ENCODE peak calls at places on chromosome 5, in six cellular contexts. T is mesenchymal stem cell, K is dorsolateral prefrontal cortex, I is tibial artery, L is A549, C is choroid plexus epithelial cell. A is an unnamed sample.

GRCh38 chr5:123036391-123037103 is at the start of gene PPIC:
- DNase-seq in T (peak), K (no peak), I (peak), L (peak), C (peak), A (no peak)

GRCh38 chr5:73066466-73066865 is 53.9 kb upstream of the TMEM171 start:
- DNase-seq in T (peak), K (no peak), I (no peak), L (no peak), C (peak), A (peak)

GRCh38 chr5:3092211-3092610 is 340.7 kb upstream of the IRX2 start:
- DNase-seq in T (no peak), K (no peak), I (no peak), L (no peak), C (no peak), A (peak)

GRCh38 chr5:134028496-134028895 is 23.7 kb upstream of the VDAC1 start:
- DNase-seq in T (no peak), K (no peak), I (no peak), L (no peak), C (no peak), A (no peak)

GRCh38 chr5:77772729-77773128 is 3.4 kb downstream of the TBCA start:
- DNase-seq in T (no peak), K (no peak), I (no peak), L (no peak), C (no peak), A (no peak)

GRCh38 chr5:14296533-14297331 is 153.6 kb downstream of the TRIO start:
- DNase-seq in T (no peak), K (no peak), I (no peak), L (no peak), C (no peak), A (no peak)

GRCh38 chr5:16931334-16932110 is 4.6 kb downstream of the MYO10 start:
- DNase-seq in T (no peak), K (no peak), I (no peak), L (no peak), C (peak), A (no peak)

GRCh38 chr5:33794550-33795300 is 97.1 kb downstream of the ADAMTS12 start:
- DNase-seq in T (peak), K (no peak), I (no peak), L (no peak), C (peak), A (no peak)

GRCh38 chr5:172453206-172453985 is 929 bp downstream of the SH3PXD2B start:
- DNase-seq in T (peak), K (peak), I (peak), L (peak), C (peak), A (no peak)

GRCh38 chr5:5116953-5117352 is 23.2 kb upstream of the ADAMTS16 start:
- DNase-seq in T (no peak), K (no peak), I (no peak), L (no peak), C (no peak), A (no peak)

GRCh38 chr5:166699616-166700015 is 1591.8 kb upstream of the WWC1 start:
- DNase-seq in T (no peak), K (no peak), I (no peak), L (no peak), C (no peak), A (no peak)

GRCh38 chr5:122170630-122171029 is 41.3 kb downstream of the ZNF474 start:
- DNase-seq in T (no peak), K (no peak), I (no peak), L (no peak), C (peak), A (no peak)

GRCh38 chr5:35974570-35974969 is 16.6 kb downstream of the UGT3A1 start:
- DNase-seq in T (no peak), K (no peak), I (no peak), L (no peak), C (no peak), A (no peak)

GRCh38 chr5:173917788-173918786 is 29.9 kb downstream of the CPEB4 start:
- DNase-seq in T (peak), K (no peak), I (peak), L (peak), C (peak), A (peak)

GRCh38 chr5:135625061-135625460 is 46.3 kb upstream of the CXCL14 start:
- DNase-seq in T (no peak), K (no peak), I (no peak), L (no peak), C (no peak), A (no peak)

GRCh38 chr5:123964916-123965315 is 452.9 kb downstream of the CSNK1G3 start:
- DNase-seq in T (no peak), K (no peak), I (no peak), L (no peak), C (no peak), A (no peak)

GRCh38 chr5:148427370-148428042 is 43.7 kb downstream of the FBXO38 start:
- DNase-seq in T (no peak), K (no peak), I (no peak), L (no peak), C (no peak), A (no peak)

GRCh38 chr5:127936439-127936972 is 147.1 kb upstream of the SLC12A2 start:
- DNase-seq in T (no peak), K (no peak), I (no peak), L (no peak), C (no peak), A (peak)

GRCh38 chr5:180082633-180083420 is 11.3 kb upstream of the RNF130 start:
- DNase-seq in T (no peak), K (no peak), I (no peak), L (no peak), C (no peak), A (no peak)

GRCh38 chr5:160930361-160930760 is 78.3 kb upstream of the ATP10B start:
- DNase-seq in T (no peak), K (no peak), I (no peak), L (no peak), C (peak), A (no peak)

GRCh38 chr5:3351581-3352442 is 243.8 kb upstream of the IRX1 start:
- DNase-seq in T (no peak), K (no peak), I (peak), L (no peak), C (no peak), A (no peak)

GRCh38 chr5:35031276-35031675 is 16.5 kb downstream of the AGXT2 start:
- DNase-seq in T (peak), K (no peak), I (no peak), L (no peak), C (peak), A (no peak)

GRCh38 chr5:86971034-86971511 is 296.6 kb upstream of the RASA1 start:
- DNase-seq in T (peak), K (no peak), I (no peak), L (no peak), C (peak), A (peak)

GRCh38 chr5:1448511-1449011 is 3.3 kb upstream of the SLC6A3 start:
- DNase-seq in T (no peak), K (no peak), I (peak), L (no peak), C (no peak), A (no peak)

GRCh38 chr5:131109540-131110255 is 55.4 kb downstream of the HINT1 start:
- DNase-seq in T (peak), K (no peak), I (no peak), L (peak), C (peak), A (peak)

GRCh38 chr5:95984287-95984938 is 22.8 kb upstream of the ELL2 start:
- DNase-seq in T (peak), K (no peak), I (no peak), L (no peak), C (peak), A (no peak)

GRCh38 chr5:1437452-1437851 is 7.8 kb downstream of the SLC6A3 start:
- DNase-seq in T (peak), K (no peak), I (peak), L (peak), C (peak), A (no peak)

GRCh38 chr5:154801083-154801482 is 45.9 kb downstream of the LARP1 start:
- DNase-seq in T (no peak), K (no peak), I (no peak), L (no peak), C (peak), A (no peak)
- H3K4me3 ChIP-seq in T (no peak), K (no peak), I (no peak), L (no peak), C (no peak), A (no peak)

GRCh38 chr5:112923988-112924387 is 2.0 kb upstream of the REEP5 start:
- DNase-seq in T (no peak), K (no peak), I (no peak), L (no peak), C (no peak), A (no peak)

GRCh38 chr5:112918679-112919078 is 3.3 kb downstream of the REEP5 start:
- DNase-seq in T (peak), K (no peak), I (no peak), L (no peak), C (peak), A (no peak)

GRCh38 chr5:112921031-112921832 is 795 bp downstream of the REEP5 start:
- DNase-seq in T (peak), K (peak), I (peak), L (peak), C (peak), A (no peak)

GRCh38 chr5:112921833-112922817 is at the start of gene REEP5:
- DNase-seq in T (peak), K (peak), I (peak), L (peak), C (peak), A (peak)

GRCh38 chr5:112923148-112923917 is 1.3 kb upstream of the REEP5 start:
- DNase-seq in T (no peak), K (no peak), I (no peak), L (no peak), C (no peak), A (peak)
- H3K4me3 ChIP-seq in T (no peak), K (peak), I (peak), L (no peak), C (no peak), A (peak)

GRCh38 chr5:115489725-115490124 is 54.9 kb downstream of the FEM1C start:
- DNase-seq in T (no peak), K (no peak), I (no peak), L (no peak), C (no peak), A (no peak)

GRCh38 chr5:115487750-115488149 is 56.8 kb downstream of the FEM1C start:
- DNase-seq in T (no peak), K (no peak), I (no peak), L (no peak), C (no peak), A (no peak)

GRCh38 chr5:115484368-115484767 is 60.2 kb downstream of the FEM1C start:
- DNase-seq in T (no peak), K (no peak), I (no peak), L (no peak), C (no peak), A (no peak)

GRCh38 chr5:115487168-115487567 is 57.4 kb downstream of the FEM1C start:
- DNase-seq in T (no peak), K (no peak), I (no peak), L (no peak), C (no peak), A (no peak)

DNA sequence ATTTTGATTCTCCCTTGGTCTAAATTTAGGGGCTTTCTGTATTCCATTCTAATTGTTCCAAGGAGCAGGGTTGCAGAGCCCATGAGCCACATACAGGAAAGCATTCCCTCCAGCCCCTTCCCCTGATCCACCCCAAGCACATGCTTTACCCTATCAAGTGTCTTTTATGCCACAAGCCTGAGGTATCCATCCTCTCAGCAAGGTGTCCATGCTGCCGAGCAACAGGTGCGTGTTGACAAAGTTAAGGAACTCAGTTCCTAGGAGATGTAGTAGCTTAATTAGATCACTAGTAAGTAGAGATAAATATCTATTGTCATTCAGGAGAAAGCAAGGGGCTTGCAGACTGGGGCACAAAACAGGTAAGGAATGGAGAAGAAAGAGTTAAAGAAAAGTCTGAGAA is 57.8 kb downstream of the FEM1C start:
- DNase-seq in T (no peak), K (no peak), I (no peak), L (no peak), C (no peak), A (no peak)
- H3K4me3 ChIP-seq in T (no peak), K (no peak), I (no peak), L (no peak), C (no peak), A (no peak)

DNA sequence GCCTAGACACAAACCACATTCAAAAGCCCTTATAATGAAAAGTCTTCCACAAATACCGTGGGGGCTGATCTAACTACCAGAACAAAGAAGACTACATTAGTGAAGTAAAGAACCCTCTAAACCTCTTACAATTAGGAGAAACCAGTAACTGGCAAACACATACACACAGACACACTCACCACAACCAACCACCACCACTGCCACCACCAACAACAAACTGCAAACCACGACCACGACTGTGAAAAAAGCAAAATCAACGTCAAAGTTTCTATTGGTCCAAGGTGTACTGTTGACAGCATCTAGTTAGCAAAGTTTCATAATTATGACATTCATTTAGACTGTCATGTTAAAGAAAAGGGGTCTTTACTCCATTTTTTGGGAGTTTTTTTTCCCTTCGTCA is 2.7 kb downstream of the CDO1 start:
- DNase-seq in T (no peak), K (no peak), I (no peak), L (no peak), C (no peak), A (peak)
- H3K4me3 ChIP-seq in T (no peak), K (peak), I (no peak), L (no peak), C (no peak), A (no peak)